ENCODE peak calls at places on chromosomes 6 and 20, in four cellular contexts. One of them, this sample, is unnamed.

GRCh38 chr20:16803965-16804792 is 56.0 kb downstream of the OTOR start:
- DNase-seq in osteocyte: no peak
- DNase-seq in GM04503: peak; percentile 6
- DNase-seq in left lung: peak; percentile 73
- DNase-seq in this sample: no peak

GRCh38 chr20:5773589-5773988 is 23.4 kb downstream of the SHLD1 start:
- DNase-seq in osteocyte: no peak
- DNase-seq in GM04503: no peak
- DNase-seq in left lung: no peak
- DNase-seq in this sample: no peak

GRCh38 chr6:31821301-31822037 is 6.1 kb upstream of the HSPA1B start:
- DNase-seq in osteocyte: no peak
- DNase-seq in GM04503: no peak
- DNase-seq in left lung: peak; percentile 92
- DNase-seq in this sample: no peak

GRCh38 chr6:57087916-57088315 is 2.1 kb upstream of the ZNF451 start:
- DNase-seq in osteocyte: no peak
- DNase-seq in GM04503: no peak
- DNase-seq in left lung: no peak
- DNase-seq in this sample: no peak

GRCh38 chr6:21061892-21062291 is 527.6 kb downstream of the CDKAL1 start:
- DNase-seq in osteocyte: no peak
- DNase-seq in GM04503: no peak
- DNase-seq in left lung: no peak
- DNase-seq in this sample: no peak

GRCh38 chr6:137904822-137905617 is 38.0 kb downstream of the TNFAIP3 start:
- DNase-seq in osteocyte: no peak
- DNase-seq in GM04503: no peak
- DNase-seq in left lung: no peak
- DNase-seq in this sample: no peak

GRCh38 chr6:24147453-24148153 is 21.6 kb downstream of the NRSN1 start:
- DNase-seq in osteocyte: no peak
- DNase-seq in GM04503: no peak
- DNase-seq in left lung: no peak
- DNase-seq in this sample: no peak

GRCh38 chr20:50855498-50856474 is 60.9 kb downstream of the BCAS4 start:
- DNase-seq in osteocyte: no peak
- DNase-seq in GM04503: no peak
- DNase-seq in left lung: no peak
- DNase-seq in this sample: no peak

GRCh38 chr6:39617023-39617422 is 108.2 kb downstream of the KIF6 start:
- DNase-seq in osteocyte: no peak
- DNase-seq in GM04503: no peak
- DNase-seq in left lung: no peak
- DNase-seq in this sample: no peak

GRCh38 chr20:11849270-11849920 is 68.3 kb upstream of the BTBD3 start:
- DNase-seq in osteocyte: no peak
- DNase-seq in GM04503: no peak
- DNase-seq in left lung: no peak
- DNase-seq in this sample: no peak

GRCh38 chr6:689223-689622 is 3.7 kb downstream of the EXOC2 start:
- DNase-seq in osteocyte: no peak
- DNase-seq in GM04503: no peak
- DNase-seq in left lung: no peak
- DNase-seq in this sample: no peak

GRCh38 chr20:20233041-20233514 is 134.8 kb upstream of the INSM1 start:
- DNase-seq in osteocyte: no peak
- DNase-seq in GM04503: no peak
- DNase-seq in left lung: no peak
- DNase-seq in this sample: no peak

GRCh38 chr6:29602564-29603361 is 17.8 kb downstream of the OR2H2 start:
- DNase-seq in osteocyte: no peak
- DNase-seq in GM04503: no peak
- DNase-seq in left lung: no peak
- DNase-seq in this sample: no peak

GRCh38 chr20:44070139-44070900 is 116.7 kb downstream of the JPH2 start:
- DNase-seq in osteocyte: peak; percentile 70
- DNase-seq in GM04503: no peak
- DNase-seq in left lung: peak; percentile 32
- DNase-seq in this sample: peak; percentile 58

This sample was measured in vagina.